ENCODE peak calls at places on chromosomes 3 and 15, in eight cellular contexts. D is heart left ventricle, S is MM.1S, C is KBM-7, K is ELF-1, G is astrocyte of the spinal cord, O is T-helper 9 cell, H is RPMI8226. Y is an unnamed sample.

GRCh38 chr3:13278783-13279531 is 141.2 kb downstream of the NUP210 start:
- DNase-seq in D (no peak), S (no peak), C (no peak), K (no peak), G (peak), O (no peak), H (no peak), Y (no peak)

GRCh38 chr3:46768061-46768460 is 50.4 kb upstream of the PRSS50 start:
- DNase-seq in D (no peak), S (no peak), C (no peak), K (no peak), G (no peak), O (no peak), H (no peak), Y (no peak)

GRCh38 chr3:38039101-38039898 is at the start of gene DLEC1:
- DNase-seq in D (peak), S (peak), C (no peak), K (peak), G (peak), O (peak), H (peak), Y (peak)

GRCh38 chr3:17258823-17259436 is 374.2 kb downstream of the PLCL2 start:
- DNase-seq in D (no peak), S (peak), C (peak), K (no peak), G (peak), O (no peak), H (peak), Y (no peak)

GRCh38 chr15:45050587-45050986 is 27.6 kb downstream of the SORD start:
- DNase-seq in D (no peak), S (no peak), C (no peak), K (no peak), G (no peak), O (no peak), H (no peak), Y (no peak)

GRCh38 chr3:166860217-166860616 is 519.9 kb downstream of the ZBBX start:
- DNase-seq in D (no peak), S (peak), C (no peak), K (no peak), G (no peak), O (no peak), H (no peak), Y (no peak)

GRCh38 chr3:34090876-34091275 is 292.4 kb downstream of the PDCD6IP start:
- DNase-seq in D (no peak), S (no peak), C (no peak), K (no peak), G (no peak), O (no peak), H (no peak), Y (no peak)

GRCh38 chr3:12294885-12295580 is 6.2 kb downstream of the PPARG start:
- DNase-seq in D (no peak), S (no peak), C (no peak), K (no peak), G (peak), O (no peak), H (no peak), Y (no peak)

GRCh38 chr15:90710436-90710835 is 6.7 kb upstream of the BLM start:
- DNase-seq in D (no peak), S (no peak), C (no peak), K (peak), G (no peak), O (no peak), H (no peak), Y (peak)

GRCh38 chr3:119161240-119161639 is 12.2 kb upstream of the UPK1B start:
- DNase-seq in D (no peak), S (no peak), C (no peak), K (no peak), G (no peak), O (no peak), H (no peak), Y (no peak)

GRCh38 chr3:99978221-99978620 is 136.1 kb downstream of the FILIP1L start:
- DNase-seq in D (no peak), S (no peak), C (no peak), K (no peak), G (no peak), O (no peak), H (no peak), Y (no peak)

GRCh38 chr3:156843071-156843808 is 17.1 kb downstream of the LEKR1 start:
- DNase-seq in D (no peak), S (no peak), C (no peak), K (no peak), G (peak), O (no peak), H (no peak), Y (no peak)

Y was measured in H9.